ENCODE peak calls at places on chromosomes 13 and 19, in five cellular contexts. R is Calu3; C is H9; P is stimulated activated CD4-positive, alpha-beta T cell treated with anti-CD3 and anti-CD28 coated beads, Interleukin-2, amount 100 ng/mL, for 24 hours; D is HFFc6. S is an unnamed sample.
A peak's percentile ranks its signal among the peaks of the same experiment; 100 is the strongest.

GRCh38 chr13:54536112-54536511 is 1507.5 kb downstream of the OLFM4 start:
- DNase-seq in P (no peak), R (no peak), D (no peak), C (no peak), S (no peak)

GRCh38 chr13:100478107-100478809 is 110.3 kb downstream of the GGACT start:
- DNase-seq in P (no peak), D (no peak), C (peak; percentile 56), R (no peak), S (no peak)

GRCh38 chr13:24995225-24995804 is 100.6 kb upstream of the PABPC3 start:
- DNase-seq in P (peak; percentile 50), R (peak; percentile 58), C (peak; percentile 78), D (peak; percentile 77), S (peak; percentile 38)

GRCh38 chr13:111230385-111230930 is 90.0 kb upstream of the TEX29 start:
- DNase-seq in R (no peak), C (no peak), P (no peak), D (no peak), S (no peak)

GRCh38 chr13:32650705-32651311 is 64.6 kb downstream of the PDS5B start:
- DNase-seq in P (peak; percentile 59), D (peak; percentile 46), C (peak; percentile 58), R (peak; percentile 48), S (peak; percentile 32)

GRCh38 chr19:51808333-51808986 is 13.5 kb downstream of the FPR3 start:
- DNase-seq in R (no peak), P (no peak), D (peak; percentile 63), C (no peak), S (no peak)

GRCh38 chr19:512548-513365 is 5.5 kb downstream of the TPGS1 start:
- DNase-seq in C (no peak), D (no peak), R (no peak), P (no peak), S (no peak)

GRCh38 chr13:48896312-48896711 is 79.4 kb upstream of the FNDC3A start:
- DNase-seq in D (peak; percentile 27), C (no peak), R (no peak), P (no peak), S (no peak)

GRCh38 chr13:42354246-42355117 is 82.5 kb downstream of the AKAP11 start:
- DNase-seq in C (no peak), R (no peak), P (peak; percentile 57), D (peak; percentile 47), S (no peak)

GRCh38 chr13:111068009-111068350 is 47.1 kb upstream of the ARHGEF7 start:
- DNase-seq in P (no peak), C (no peak), D (no peak), R (no peak), S (no peak)

GRCh38 chr19:52778811-52779210 is 7.8 kb downstream of the ZNF600 start:
- DNase-seq in R (no peak), P (peak; percentile 14), C (no peak), D (no peak), S (peak; percentile 15)

GRCh38 chr13:20116213-20116612 is 44.6 kb downstream of the GJA3 start:
- DNase-seq in R (no peak), D (no peak), C (no peak), P (no peak), S (no peak)

GRCh38 chr13:63377986-63378385 is 1962.3 kb upstream of the PCDH20 start:
- DNase-seq in D (no peak), C (no peak), R (no peak), P (no peak), S (no peak)

GRCh38 chr19:35784401-35785086 is 9.2 kb downstream of the ARHGAP33 start:
- DNase-seq in P (no peak), R (no peak), C (peak; percentile 97), D (no peak), S (no peak)

GRCh38 chr19:14048439-14049153 is 13.3 kb downstream of the PALM3 start:
- DNase-seq in C (peak; percentile 85), D (peak; percentile 11), R (peak; percentile 54), P (peak; percentile 86), S (peak; percentile 33)

GRCh38 chr13:46796515-46797467 is at the start of gene ESD:
- DNase-seq in P (peak; percentile 97), R (peak; percentile 90), D (peak; percentile 87), C (peak; percentile 93), S (peak; percentile 85)

GRCh38 chr19:47707135-47707925 is 5.9 kb upstream of the EHD2 start:
- DNase-seq in R (peak; percentile 91), C (peak; percentile 89), P (peak; percentile 85), D (peak; percentile 54), S (peak; percentile 59)

GRCh38 chr19:6712692-6713670 is 7.5 kb downstream of the C3 start:
- DNase-seq in R (no peak), C (no peak), P (no peak), D (no peak), S (no peak)

GRCh38 chr13:106566682-106567420 is 1.1 kb downstream of the ARGLU1 start:
- DNase-seq in C (peak; percentile 56), D (peak; percentile 20), P (no peak), R (peak; percentile 11), S (peak; percentile 8)

GRCh38 chr19:44540736-44541135 is 11.3 kb upstream of the CEACAM20 start:
- DNase-seq in P (no peak), R (no peak), D (no peak), C (no peak), S (no peak)

GRCh38 chr13:23348270-23349126 is 85.0 kb downstream of the SACS start:
- DNase-seq in P (no peak), R (no peak), C (no peak), D (no peak), S (no peak)

GRCh38 chr13:24784319-24784718 is 20.4 kb downstream of the RNF17 start:
- DNase-seq in P (no peak), D (no peak), C (no peak), R (no peak), S (no peak)

GRCh38 chr19:49912965-49913685 is 15.9 kb upstream of the ATF5 start:
- DNase-seq in D (no peak), R (no peak), C (peak; percentile 74), P (no peak), S (no peak)

GRCh38 chr13:55244991-55245644 is 1895.6 kb upstream of the PRR20A start:
- DNase-seq in D (no peak), P (no peak), C (peak; percentile 71), R (no peak), S (no peak)

GRCh38 chr19:44924243-44924725 is 9.9 kb downstream of the APOC1 start:
- DNase-seq in D (no peak), P (no peak), R (no peak), C (no peak), S (no peak)

GRCh38 chr19:12527034-12527836 is 24.0 kb downstream of the ZNF564 start:
- DNase-seq in P (no peak), R (no peak), C (no peak), D (peak; percentile 49), S (no peak)

GRCh38 chr19:51448011-51448744 is 10.1 kb downstream of the SIGLEC8 start:
- DNase-seq in P (peak; percentile 63), R (no peak), D (no peak), C (no peak), S (no peak)

GRCh38 chr19:44839272-44839671 is 6.8 kb upstream of the NECTIN2 start:
- DNase-seq in D (no peak), P (no peak), R (no peak), C (peak; percentile 59), S (no peak)

GRCh38 chr13:94236876-94237275 is 242.6 kb downstream of the DCT start:
- DNase-seq in D (no peak), R (no peak), C (no peak), P (no peak), S (no peak)

GRCh38 chr13:36377822-36378480 is 31.8 kb upstream of the SPART start:
- DNase-seq in P (no peak), D (peak; percentile 29), C (no peak), R (no peak), S (no peak)

GRCh38 chr19:4991996-4992698 is 23.2 kb downstream of the KDM4B start:
- DNase-seq in R (no peak), P (no peak), D (no peak), C (no peak), S (no peak)